ENCODE peak calls at places on chromosomes 3 and 15, in six cellular contexts. I is esophagus muscularis mucosa, L is tibial nerve, N is body of pancreas, D is adrenal gland, V is A549. Y is an unnamed sample.

GRCh38 chr15:57610130-57610529 is 18.4 kb downstream of the MYZAP start:
- DNase-seq in I (no peak), L (no peak), N (peak; percentile 90), D (peak; percentile 94), V (peak; percentile 70), Y (peak; percentile 89)

GRCh38 chr3:15065550-15066007 is 464 bp upstream of the MRPS25 start:
- DNase-seq in D (no peak), I (no peak), N (no peak), V (no peak), L (no peak), Y (no peak)

GRCh38 chr3:156803949-156804741 is 22.0 kb upstream of the LEKR1 start:
- DNase-seq in N (no peak), L (no peak), I (no peak), D (no peak), V (no peak), Y (no peak)

GRCh38 chr3:111989061-111989678 is 9.6 kb upstream of the TAGLN3 start:
- DNase-seq in N (no peak), I (no peak), L (no peak), V (peak; percentile 49), D (peak; percentile 11), Y (no peak)

GRCh38 chr15:70762469-70763119 is 764 bp downstream of the UACA start:
- DNase-seq in V (peak; percentile 53), L (peak; percentile 58), I (no peak), D (peak; percentile 47), N (peak; percentile 50), Y (peak; percentile 79)

GRCh38 chr15:73367624-73368300 is 996 bp downstream of the HCN4 start:
- DNase-seq in I (no peak), L (no peak), N (no peak), V (peak; percentile 33), D (no peak), Y (no peak)

GRCh38 chr15:99251436-99251821 is at the start of gene LRRC28:
- DNase-seq in V (no peak), L (no peak), D (no peak), I (no peak), N (no peak), Y (no peak)

GRCh38 chr15:53110999-53111398 is 320.9 kb upstream of the ONECUT1 start:
- DNase-seq in V (no peak), N (no peak), D (no peak), I (no peak), L (no peak), Y (no peak)

GRCh38 chr15:82891025-82891390 is 61.5 kb downstream of the HOMER2 start:
- DNase-seq in N (no peak), I (no peak), V (no peak), D (no peak), L (no peak), Y (no peak)

GRCh38 chr15:35986072-35986666 is 440.2 kb upstream of the DPH6 start:
- DNase-seq in N (no peak), I (no peak), D (peak; percentile 35), L (peak; percentile 9), V (no peak), Y (no peak)

GRCh38 chr15:63474810-63475316 is 29.5 kb upstream of the USP3 start:
- DNase-seq in I (no peak), N (peak; percentile 39), L (no peak), V (no peak), D (no peak), Y (no peak)

GRCh38 chr3:141083831-141084624 is 32.9 kb downstream of the SPSB4 start:
- DNase-seq in V (no peak), I (no peak), N (peak; percentile 10), D (no peak), L (no peak), Y (no peak)

GRCh38 chr3:157608006-157608405 is 104.8 kb upstream of the VEPH1 start:
- DNase-seq in N (no peak), V (no peak), I (peak; percentile 81), D (no peak), L (no peak), Y (no peak)

GRCh38 chr15:55589297-55589696 is 1.2 kb upstream of the PYGO1 start:
- DNase-seq in I (no peak), N (no peak), D (no peak), V (no peak), L (no peak), Y (no peak)

GRCh38 chr3:53544357-53544756 is 49.9 kb downstream of the CACNA1D start:
- DNase-seq in I (peak; percentile 60), N (no peak), L (no peak), V (no peak), D (peak; percentile 26), Y (no peak)

GRCh38 chr3:100047455-100048141 is 66.7 kb downstream of the FILIP1L start:
- DNase-seq in I (no peak), D (no peak), N (no peak), V (peak; percentile 12), L (no peak), Y (no peak)

GRCh38 chr3:66488492-66488891 is 12.3 kb downstream of the LRIG1 start:
- DNase-seq in D (no peak), L (no peak), N (no peak), I (no peak), V (no peak), Y (no peak)

GRCh38 chr15:60737217-60737616 is 258.3 kb upstream of the ICE2 start:
- DNase-seq in L (no peak), N (no peak), D (no peak), I (no peak), V (no peak), Y (no peak)

GRCh38 chr3:182105875-182106274 is 394.1 kb downstream of the SOX2 start:
- DNase-seq in D (no peak), L (no peak), I (no peak), V (no peak), N (no peak), Y (no peak)

GRCh38 chr15:70234256-70234965 is 136.7 kb upstream of the TLE3 start:
- DNase-seq in V (no peak), L (no peak), D (no peak), I (no peak), N (no peak), Y (no peak)

GRCh38 chr3:86388848-86389247 is 602.1 kb downstream of the VGLL3 start:
- DNase-seq in N (no peak), V (no peak), D (no peak), L (no peak), I (no peak), Y (no peak)

GRCh38 chr3:29079358-29079757 is 201.5 kb upstream of the RBMS3 start:
- DNase-seq in N (no peak), V (no peak), D (no peak), L (no peak), I (no peak), Y (no peak)

GRCh38 chr3:186057594-186057993 is 51.3 kb downstream of the ETV5 start:
- DNase-seq in N (no peak), D (peak; percentile 15), I (no peak), V (no peak), L (no peak), Y (no peak)

GRCh38 chr3:78690806-78691205 is 1077.0 kb downstream of the ROBO1 start:
- DNase-seq in V (no peak), D (no peak), N (no peak), I (no peak), L (no peak), Y (no peak)

GRCh38 chr3:154428369-154429206 is 1.4 kb downstream of the GPR149 start:
- DNase-seq in D (no peak), L (no peak), V (no peak), I (no peak), N (no peak), Y (no peak)

GRCh38 chr15:75583689-75584088 is 4.6 kb upstream of the PTPN9 start:
- DNase-seq in I (no peak), D (no peak), N (no peak), V (no peak), L (no peak), Y (peak; percentile 12)

GRCh38 chr3:150740733-150741496 is 22.1 kb downstream of the SIAH2 start:
- DNase-seq in D (peak; percentile 89), I (no peak), V (no peak), N (no peak), L (no peak), Y (no peak)

GRCh38 chr3:74613060-74613459 is 1.4 kb downstream of the CNTN3 start:
- DNase-seq in D (no peak), I (no peak), V (no peak), N (no peak), L (no peak), Y (no peak)

GRCh38 chr3:129592362-129593150 is 13.9 kb downstream of the PLXND1 start:
- DNase-seq in L (peak; percentile 62), D (peak; percentile 76), V (no peak), I (no peak), N (peak; percentile 41), Y (no peak)

GRCh38 chr3:13189639-13190375 is 116.6 kb upstream of the IQSEC1 start:
- DNase-seq in I (no peak), D (peak; percentile 55), V (no peak), L (no peak), N (no peak), Y (peak; percentile 25)

GRCh38 chr15:77139312-77139711 is 68.4 kb upstream of the TSPAN3 start:
- DNase-seq in V (no peak), L (no peak), I (no peak), N (no peak), D (no peak), Y (no peak)

DNA sequence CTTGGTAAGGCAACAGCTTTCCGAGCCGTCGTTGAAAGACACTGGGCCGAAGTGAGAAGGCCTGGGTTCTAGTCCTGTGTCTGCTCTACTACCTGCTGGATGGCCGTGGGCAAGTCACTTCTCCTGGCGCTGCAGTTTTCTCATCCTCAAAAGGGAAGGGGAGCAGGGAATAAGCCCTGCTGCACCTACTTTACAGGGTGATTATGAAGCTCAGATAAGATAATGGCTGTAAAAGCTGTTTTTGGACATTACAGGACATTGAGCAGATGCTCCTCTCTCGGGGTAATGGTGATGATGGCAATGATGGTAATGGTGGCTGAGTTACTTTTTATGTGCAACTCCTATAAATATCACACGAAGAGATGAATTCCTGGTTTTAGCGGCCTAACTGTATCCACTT is 152.6 kb downstream of the FAM43A start:
- DNase-seq in I (no peak), V (no peak), D (no peak), L (no peak), N (no peak), Y (no peak)
- TF ChIP-seq CTCF in I (no peak), V (no peak), D (no peak), L (no peak), N (no peak), Y (no peak)

GRCh38 chr3:101379695-101380376 is 59.5 kb upstream of the IMPG2 start:
- DNase-seq in L (no peak), D (no peak), N (no peak), V (no peak), I (no peak), Y (no peak)
- H3K27ac ChIP-seq in L (no peak overlapping the region), D (no peak overlapping the region), N (no peak overlapping the region), V (no peak overlapping the region), I (no peak overlapping the region), Y (no peak overlapping the region)

GRCh38 chr3:42266085-42266484 is at the start of gene CCK:
- DNase-seq in I (no peak), L (no peak), N (no peak), V (no peak), D (no peak), Y (no peak)
- TF ChIP-seq POLR2A in I (no peak), L (no peak), N (no peak), V (no peak), D (no peak), Y (no peak)

DNA sequence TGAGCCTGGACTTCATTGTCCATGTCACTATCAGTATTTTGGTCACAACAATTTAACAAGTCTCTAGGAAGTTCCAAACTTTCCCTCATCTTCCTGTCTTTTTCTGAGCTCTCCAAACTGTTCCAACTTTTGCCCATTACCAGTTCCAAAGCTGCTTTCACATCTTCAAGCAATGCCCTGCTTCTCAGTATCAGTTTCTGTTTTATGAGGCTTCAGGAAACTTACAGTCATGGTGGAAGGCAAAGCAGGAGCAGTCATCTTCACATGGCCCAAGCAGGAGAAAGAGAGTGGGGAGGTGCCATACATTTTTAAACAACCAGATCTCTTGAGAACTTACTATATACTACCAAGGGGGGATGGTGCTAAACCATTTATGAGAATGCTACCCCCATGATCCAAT is 169.5 kb downstream of the PLCL2 start:
- DNase-seq in L (no peak), D (no peak), N (no peak), V (no peak), I (no peak), Y (no peak)
- TF ChIP-seq CTCF in L (no peak), D (no peak), N (no peak), V (no peak), I (no peak), Y (no peak)

Y was measured in Peyer's patch.